ENCODE peak calls at places on chromosomes 13 and 19, in ten cellular contexts. One of them, this sample, is unnamed.

GRCh38 chr13:60562081-60562764 is 165.2 kb downstream of the TDRD3 start:
- DNase-seq in cardiac fibroblast: peak; percentile 6
- DNase-seq in nephron progenitor cell: no peak
- DNase-seq in RWPE1: no peak
- DNase-seq in fibroblast of pulmonary artery: peak; percentile 27
- DNase-seq in cardiac muscle cell: no peak
- DNase-seq in GM10248: no peak
- DNase-seq in omental fat pad: no peak
- DNase-seq in neural crest cell: no peak
- DNase-seq in HepG2: no peak
- DNase-seq in this sample: no peak

GRCh38 chr19:14116918-14117578 is 514 bp downstream of the PRKACA start:
- DNase-seq in fibroblast of pulmonary artery: no peak
- DNase-seq in cardiac fibroblast: no peak
- DNase-seq in neural crest cell: no peak
- DNase-seq in nephron progenitor cell: no peak
- DNase-seq in GM10248: no peak
- DNase-seq in cardiac muscle cell: no peak
- DNase-seq in omental fat pad: no peak
- DNase-seq in HepG2: no peak
- DNase-seq in RWPE1: no peak
- DNase-seq in this sample: no peak

GRCh38 chr19:55563261-55563690 is 17.4 kb downstream of the ZNF579 start:
- DNase-seq in omental fat pad: peak; percentile 41
- DNase-seq in RWPE1: no peak
- DNase-seq in cardiac fibroblast: peak; percentile 70
- DNase-seq in fibroblast of pulmonary artery: peak; percentile 33
- DNase-seq in neural crest cell: no peak
- DNase-seq in cardiac muscle cell: peak; percentile 69
- DNase-seq in HepG2: no peak
- DNase-seq in GM10248: no peak
- DNase-seq in nephron progenitor cell: no peak
- DNase-seq in this sample: no peak

GRCh38 chr19:34960940-34961679 is 2.9 kb downstream of the ZNF792 start:
- DNase-seq in GM10248: no peak
- DNase-seq in HepG2: no peak
- DNase-seq in nephron progenitor cell: no peak
- DNase-seq in RWPE1: no peak
- DNase-seq in neural crest cell: no peak
- DNase-seq in cardiac fibroblast: no peak
- DNase-seq in omental fat pad: no peak
- DNase-seq in fibroblast of pulmonary artery: no peak
- DNase-seq in cardiac muscle cell: no peak
- DNase-seq in this sample: no peak

GRCh38 chr13:113639661-113640262 is 18.2 kb downstream of the ATP4B start:
- DNase-seq in neural crest cell: no peak
- DNase-seq in fibroblast of pulmonary artery: no peak
- DNase-seq in cardiac muscle cell: no peak
- DNase-seq in HepG2: no peak
- DNase-seq in cardiac fibroblast: no peak
- DNase-seq in nephron progenitor cell: no peak
- DNase-seq in GM10248: no peak
- DNase-seq in omental fat pad: no peak
- DNase-seq in RWPE1: no peak
- DNase-seq in this sample: peak; percentile 36

GRCh38 chr19:34644991-34645461 is 31.9 kb downstream of the SCGB2B2 start:
- DNase-seq in fibroblast of pulmonary artery: no peak
- DNase-seq in omental fat pad: no peak
- DNase-seq in RWPE1: no peak
- DNase-seq in nephron progenitor cell: no peak
- DNase-seq in HepG2: no peak
- DNase-seq in cardiac fibroblast: no peak
- DNase-seq in GM10248: no peak
- DNase-seq in neural crest cell: no peak
- DNase-seq in cardiac muscle cell: no peak
- DNase-seq in this sample: no peak

GRCh38 chr19:7907544-7907943 is 3.9 kb downstream of the MAP2K7 start:
- DNase-seq in omental fat pad: no peak
- DNase-seq in GM10248: no peak
- DNase-seq in cardiac fibroblast: no peak
- DNase-seq in cardiac muscle cell: no peak
- DNase-seq in HepG2: no peak
- DNase-seq in RWPE1: no peak
- DNase-seq in fibroblast of pulmonary artery: no peak
- DNase-seq in nephron progenitor cell: no peak
- DNase-seq in neural crest cell: no peak
- DNase-seq in this sample: no peak

GRCh38 chr19:14081797-14082674 is 3.5 kb downstream of the C19orf67 start:
- DNase-seq in HepG2: no peak
- DNase-seq in cardiac muscle cell: no peak
- DNase-seq in GM10248: peak; percentile 52
- DNase-seq in nephron progenitor cell: no peak
- DNase-seq in RWPE1: no peak
- DNase-seq in neural crest cell: no peak
- DNase-seq in fibroblast of pulmonary artery: no peak
- DNase-seq in omental fat pad: no peak
- DNase-seq in cardiac fibroblast: no peak
- DNase-seq in this sample: no peak

DNA sequence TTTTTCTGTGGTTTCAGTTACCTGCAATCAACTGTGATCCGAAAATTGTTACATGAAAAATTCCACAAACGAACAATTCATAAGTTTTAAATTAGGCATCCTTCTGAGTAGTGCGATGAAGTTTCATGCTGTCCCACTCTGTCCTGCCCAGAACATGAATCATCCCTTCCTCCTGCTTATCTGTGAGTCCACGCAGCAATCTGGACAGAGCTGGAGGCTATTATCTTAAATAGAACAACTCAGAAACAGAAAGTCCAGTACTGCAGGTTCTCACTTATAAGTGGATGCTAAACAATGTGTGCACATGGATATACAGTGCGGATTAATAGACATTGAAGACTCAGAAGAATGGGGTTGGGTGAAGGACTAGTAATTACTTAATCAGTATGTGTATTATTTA is 583.7 kb upstream of the SPRY2 start:
- DNase-seq in RWPE1: no peak
- DNase-seq in cardiac fibroblast: peak; percentile 81
- DNase-seq in HepG2: no peak
- DNase-seq in GM10248: no peak
- DNase-seq in nephron progenitor cell: no peak
- DNase-seq in neural crest cell: no peak
- DNase-seq in cardiac muscle cell: no peak
- DNase-seq in omental fat pad: no peak
- DNase-seq in fibroblast of pulmonary artery: peak; percentile 84
- DNase-seq in this sample: no peak
- TF ChIP-seq CTCF in RWPE1: no peak
- TF ChIP-seq CTCF in cardiac fibroblast: no peak
- TF ChIP-seq CTCF in HepG2: no peak
- TF ChIP-seq CTCF in GM10248: no peak
- TF ChIP-seq CTCF in nephron progenitor cell: no peak
- TF ChIP-seq CTCF in neural crest cell: no peak
- TF ChIP-seq CTCF in cardiac muscle cell: no peak
- TF ChIP-seq CTCF in omental fat pad: no peak
- TF ChIP-seq CTCF in fibroblast of pulmonary artery: no peak
- TF ChIP-seq CTCF in this sample: no peak

GRCh38 chr19:38849746-38850230 is at the start of gene HNRNPL:
- DNase-seq in cardiac fibroblast: no peak
- DNase-seq in omental fat pad: peak; percentile 94
- DNase-seq in RWPE1: peak; percentile 99
- DNase-seq in nephron progenitor cell: peak; percentile 99
- DNase-seq in neural crest cell: peak; percentile 99
- DNase-seq in cardiac muscle cell: no peak
- DNase-seq in GM10248: peak; percentile 94
- DNase-seq in HepG2: no peak
- DNase-seq in fibroblast of pulmonary artery: no peak
- DNase-seq in this sample: peak; percentile 100

GRCh38 chr19:38851622-38852230 is 1.9 kb upstream of the HNRNPL start:
- DNase-seq in cardiac muscle cell: peak; percentile 96
- DNase-seq in fibroblast of pulmonary artery: peak; percentile 92
- DNase-seq in HepG2: peak; percentile 79
- DNase-seq in cardiac fibroblast: peak; percentile 96
- DNase-seq in omental fat pad: peak; percentile 88
- DNase-seq in GM10248: peak; percentile 91
- DNase-seq in RWPE1: peak; percentile 91
- DNase-seq in nephron progenitor cell: peak; percentile 92
- DNase-seq in neural crest cell: peak; percentile 87
- DNase-seq in this sample: peak; percentile 93

GRCh38 chr19:38849147-38849745 is 540 bp downstream of the HNRNPL start:
- DNase-seq in cardiac fibroblast: peak; percentile 97
- DNase-seq in neural crest cell: peak; percentile 94
- DNase-seq in GM10248: peak; percentile 97
- DNase-seq in fibroblast of pulmonary artery: peak; percentile 96
- DNase-seq in cardiac muscle cell: peak; percentile 96
- DNase-seq in omental fat pad: peak; percentile 98
- DNase-seq in HepG2: peak; percentile 88
- DNase-seq in RWPE1: peak; percentile 98
- DNase-seq in nephron progenitor cell: peak; percentile 98
- DNase-seq in this sample: peak; percentile 99

GRCh38 chr19:38850976-38851621 is 1.3 kb upstream of the HNRNPL start:
- DNase-seq in fibroblast of pulmonary artery: no peak
- DNase-seq in cardiac fibroblast: no peak
- DNase-seq in nephron progenitor cell: peak; percentile 50
- DNase-seq in RWPE1: no peak
- DNase-seq in HepG2: no peak
- DNase-seq in omental fat pad: no peak
- DNase-seq in GM10248: no peak
- DNase-seq in cardiac muscle cell: no peak
- DNase-seq in neural crest cell: no peak
- DNase-seq in this sample: peak; percentile 62

DNA sequence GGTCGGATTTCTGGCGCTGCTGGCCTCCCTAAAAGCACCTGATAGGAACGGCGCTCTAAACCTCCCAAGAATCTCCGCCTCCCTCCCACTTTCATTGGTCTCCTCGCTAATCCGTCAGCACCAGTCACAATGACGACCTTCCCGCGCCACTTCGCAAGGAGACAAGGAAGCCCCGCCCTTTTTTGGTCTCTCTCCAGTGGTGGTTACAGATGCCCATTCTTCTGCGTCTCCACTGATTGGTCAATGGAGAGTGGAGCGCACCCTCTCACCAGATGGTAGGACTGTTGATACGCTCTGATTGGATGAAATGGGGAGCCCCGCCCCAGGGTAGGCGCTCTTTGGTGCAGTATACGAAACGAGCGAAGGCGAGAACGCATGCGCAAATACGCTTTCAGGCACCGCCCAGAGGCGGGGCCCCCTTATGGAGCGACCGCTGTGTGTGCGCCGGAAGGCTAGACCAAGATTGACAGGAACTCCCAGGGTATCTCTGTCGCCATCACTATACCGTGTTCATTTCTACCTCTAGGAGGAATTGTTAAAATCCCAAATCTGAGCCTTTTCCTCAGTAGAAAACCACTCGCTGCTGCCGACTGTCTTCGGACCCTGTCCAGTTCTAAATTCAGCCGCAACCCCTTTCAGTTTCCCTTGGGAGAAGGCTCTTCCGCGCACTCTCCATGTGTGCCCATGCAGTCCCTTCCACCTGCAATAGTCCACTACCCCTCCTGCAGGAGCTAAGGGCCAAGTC is 617 bp upstream of the HNRNPL start:
- DNase-seq in cardiac fibroblast: peak; percentile 100
- DNase-seq in RWPE1: peak; percentile 99
- DNase-seq in HepG2: peak; percentile 100
- DNase-seq in nephron progenitor cell: peak; percentile 97
- DNase-seq in fibroblast of pulmonary artery: peak; percentile 100
- DNase-seq in GM10248: peak; percentile 93
- DNase-seq in neural crest cell: peak; percentile 95
- DNase-seq in cardiac muscle cell: peak; percentile 100
- DNase-seq in omental fat pad: peak; percentile 96
- DNase-seq in this sample: peak; percentile 99
- TF ChIP-seq CTCF in cardiac fibroblast: no peak
- TF ChIP-seq CTCF in RWPE1: no peak
- TF ChIP-seq CTCF in HepG2: peak; percentile 5
- TF ChIP-seq CTCF in nephron progenitor cell: no peak
- TF ChIP-seq CTCF in fibroblast of pulmonary artery: no peak
- TF ChIP-seq CTCF in GM10248: no peak
- TF ChIP-seq CTCF in neural crest cell: peak; percentile 53
- TF ChIP-seq CTCF in cardiac muscle cell: peak; percentile 2
- TF ChIP-seq CTCF in omental fat pad: no peak
- TF ChIP-seq CTCF in this sample: no peak

GRCh38 chr19:51031880-51032225 is 2.9 kb downstream of the KLK12 start:
- DNase-seq in neural crest cell: no peak
- DNase-seq in HepG2: no peak
- DNase-seq in cardiac muscle cell: no peak
- DNase-seq in nephron progenitor cell: no peak
- DNase-seq in fibroblast of pulmonary artery: no peak
- DNase-seq in GM10248: no peak
- DNase-seq in omental fat pad: no peak
- DNase-seq in RWPE1: no peak
- DNase-seq in cardiac fibroblast: no peak
- DNase-seq in this sample: no peak

GRCh38 chr19:51034704-51035103 is at the start of gene KLK12:
- DNase-seq in cardiac fibroblast: no peak
- DNase-seq in fibroblast of pulmonary artery: no peak
- DNase-seq in neural crest cell: no peak
- DNase-seq in HepG2: no peak
- DNase-seq in GM10248: no peak
- DNase-seq in RWPE1: no peak
- DNase-seq in cardiac muscle cell: no peak
- DNase-seq in nephron progenitor cell: no peak
- DNase-seq in omental fat pad: no peak
- DNase-seq in this sample: no peak

GRCh38 chr19:51040151-51040550 is 5.3 kb upstream of the KLK12 start:
- DNase-seq in fibroblast of pulmonary artery: no peak
- DNase-seq in nephron progenitor cell: no peak
- DNase-seq in neural crest cell: no peak
- DNase-seq in omental fat pad: no peak
- DNase-seq in GM10248: no peak
- DNase-seq in cardiac fibroblast: no peak
- DNase-seq in cardiac muscle cell: no peak
- DNase-seq in RWPE1: no peak
- DNase-seq in HepG2: no peak
- DNase-seq in this sample: no peak

GRCh38 chr19:51031220-51031879 is 3.5 kb downstream of the KLK12 start:
- DNase-seq in RWPE1: no peak
- DNase-seq in neural crest cell: no peak
- DNase-seq in cardiac fibroblast: no peak
- DNase-seq in HepG2: no peak
- DNase-seq in omental fat pad: no peak
- DNase-seq in cardiac muscle cell: no peak
- DNase-seq in nephron progenitor cell: no peak
- DNase-seq in GM10248: no peak
- DNase-seq in fibroblast of pulmonary artery: no peak
- DNase-seq in this sample: no peak

GRCh38 chr19:51036519-51036918 is 1.7 kb upstream of the KLK12 start:
- DNase-seq in GM10248: no peak
- DNase-seq in HepG2: no peak
- DNase-seq in omental fat pad: no peak
- DNase-seq in cardiac fibroblast: no peak
- DNase-seq in nephron progenitor cell: no peak
- DNase-seq in RWPE1: no peak
- DNase-seq in neural crest cell: no peak
- DNase-seq in fibroblast of pulmonary artery: no peak
- DNase-seq in cardiac muscle cell: peak; percentile 15
- DNase-seq in this sample: no peak
- TF ChIP-seq CTCF in GM10248: no peak
- TF ChIP-seq CTCF in HepG2: no peak
- TF ChIP-seq CTCF in omental fat pad: no peak
- TF ChIP-seq CTCF in cardiac fibroblast: no peak
- TF ChIP-seq CTCF in nephron progenitor cell: no peak
- TF ChIP-seq CTCF in RWPE1: no peak
- TF ChIP-seq CTCF in neural crest cell: no peak
- TF ChIP-seq CTCF in fibroblast of pulmonary artery: no peak
- TF ChIP-seq CTCF in cardiac muscle cell: no peak
- TF ChIP-seq CTCF in this sample: no peak

DNA sequence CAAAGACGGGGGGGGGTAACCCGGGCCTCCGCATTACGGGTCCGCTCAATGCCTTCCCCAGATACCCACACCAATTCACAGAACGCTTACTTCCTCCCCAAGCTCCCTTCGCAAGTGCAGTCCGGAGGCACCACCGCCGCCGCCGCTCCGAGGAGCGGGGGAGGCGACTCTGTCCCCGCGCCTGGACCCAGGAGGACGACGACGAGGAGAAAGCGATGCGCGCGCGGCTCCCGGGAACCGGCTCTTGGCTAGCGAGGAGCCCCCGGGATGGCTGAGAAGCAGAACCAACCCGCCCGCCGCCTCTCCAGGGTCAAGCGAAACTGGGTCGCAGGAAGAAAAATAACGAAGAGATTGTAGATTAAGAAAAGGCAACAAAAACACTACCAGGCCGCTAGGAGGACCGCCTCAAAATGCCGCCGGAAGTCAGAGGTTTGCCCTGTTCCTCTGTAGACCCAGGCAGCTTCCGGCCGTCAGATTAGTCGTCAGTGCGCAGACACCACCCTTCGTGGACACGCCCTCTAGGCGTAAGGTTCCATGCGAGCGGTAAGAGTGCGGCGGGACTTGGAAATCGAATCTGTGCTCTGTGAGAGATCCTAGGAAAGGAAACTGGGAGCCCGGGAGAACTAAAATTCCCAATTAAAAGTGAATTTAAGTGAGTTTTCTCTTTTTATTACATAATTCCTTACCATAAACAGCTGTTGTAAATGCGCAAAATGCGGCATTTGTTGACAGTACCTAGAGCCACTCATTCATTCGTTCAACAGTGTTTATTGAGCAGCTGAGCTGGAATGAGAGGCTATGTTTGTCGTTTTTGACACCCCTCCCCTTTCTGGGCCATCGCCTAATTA is at the start of gene ZC3H13:
- DNase-seq in neural crest cell: peak; percentile 82
- DNase-seq in cardiac fibroblast: peak; percentile 97
- DNase-seq in HepG2: peak; percentile 94
- DNase-seq in fibroblast of pulmonary artery: peak; percentile 96
- DNase-seq in omental fat pad: peak; percentile 82
- DNase-seq in cardiac muscle cell: peak; percentile 96
- DNase-seq in GM10248: peak; percentile 93
- DNase-seq in RWPE1: peak; percentile 87
- DNase-seq in nephron progenitor cell: peak; percentile 87
- DNase-seq in this sample: peak; percentile 81
- TF ChIP-seq CTCF in neural crest cell: peak; percentile 66
- TF ChIP-seq CTCF in cardiac fibroblast: peak; percentile 44
- TF ChIP-seq CTCF in HepG2: peak; percentile 48
- TF ChIP-seq CTCF in fibroblast of pulmonary artery: peak; percentile 31
- TF ChIP-seq CTCF in omental fat pad: peak; percentile 17
- TF ChIP-seq CTCF in cardiac muscle cell: peak; percentile 33
- TF ChIP-seq CTCF in GM10248: no peak
- TF ChIP-seq CTCF in RWPE1: no peak
- TF ChIP-seq CTCF in nephron progenitor cell: peak; percentile 29
- TF ChIP-seq CTCF in this sample: peak; percentile 38

This sample was measured in mesothelial cell of epicardium.